ENCODE peak calls at places on chromosomes 7 and 10, in ten cellular contexts. One of them, this sample, is unnamed.

GRCh38 chr7:47635091-47636090 is 53.5 kb upstream of the TNS3 start:
- DNase-seq in ELR: no peak
- DNase-seq in amniotic stem cell: no peak
- DNase-seq in fibroblast of the aortic adventitia: no peak
- DNase-seq in non-pigmented ciliary epithelial cell: no peak
- DNase-seq in brain microvascular endothelial cell: no peak
- DNase-seq in glutamatergic neuron: peak
- DNase-seq in activated CD4-positive, alpha-beta T cell treated with anti-CD3 and anti-CD28 coated beads, Interleukin-2, amount 50 U/mL, for 4 hours: no peak
- DNase-seq in fibroblast of pulmonary artery: no peak
- DNase-seq in putamen: no peak
- DNase-seq in this sample: no peak

GRCh38 chr7:87316846-87317545 is 28.5 kb upstream of the CROT start:
- DNase-seq in ELR: peak
- DNase-seq in amniotic stem cell: peak
- DNase-seq in fibroblast of the aortic adventitia: peak
- DNase-seq in non-pigmented ciliary epithelial cell: peak
- DNase-seq in brain microvascular endothelial cell: peak
- DNase-seq in glutamatergic neuron: no peak
- DNase-seq in activated CD4-positive, alpha-beta T cell treated with anti-CD3 and anti-CD28 coated beads, Interleukin-2, amount 50 U/mL, for 4 hours: no peak
- DNase-seq in fibroblast of pulmonary artery: peak
- DNase-seq in putamen: no peak
- DNase-seq in this sample: peak

GRCh38 chr7:8197994-8198698 is 63.8 kb downstream of the ICA1 start:
- DNase-seq in ELR: no peak
- DNase-seq in amniotic stem cell: no peak
- DNase-seq in fibroblast of the aortic adventitia: no peak
- DNase-seq in non-pigmented ciliary epithelial cell: no peak
- DNase-seq in brain microvascular endothelial cell: no peak
- DNase-seq in glutamatergic neuron: no peak
- DNase-seq in activated CD4-positive, alpha-beta T cell treated with anti-CD3 and anti-CD28 coated beads, Interleukin-2, amount 50 U/mL, for 4 hours: no peak
- DNase-seq in fibroblast of pulmonary artery: no peak
- DNase-seq in putamen: no peak
- DNase-seq in this sample: no peak

GRCh38 chr7:23680417-23681405 is 712 bp downstream of the FAM221A start:
- DNase-seq in ELR: peak
- DNase-seq in amniotic stem cell: no peak
- DNase-seq in fibroblast of the aortic adventitia: peak
- DNase-seq in non-pigmented ciliary epithelial cell: no peak
- DNase-seq in brain microvascular endothelial cell: peak
- DNase-seq in glutamatergic neuron: peak
- DNase-seq in activated CD4-positive, alpha-beta T cell treated with anti-CD3 and anti-CD28 coated beads, Interleukin-2, amount 50 U/mL, for 4 hours: peak
- DNase-seq in fibroblast of pulmonary artery: peak
- DNase-seq in putamen: peak
- DNase-seq in this sample: no peak

GRCh38 chr10:65751218-65751617 is 1174.6 kb upstream of the LRRTM3 start:
- DNase-seq in ELR: no peak
- DNase-seq in amniotic stem cell: no peak
- DNase-seq in fibroblast of the aortic adventitia: no peak
- DNase-seq in non-pigmented ciliary epithelial cell: no peak
- DNase-seq in brain microvascular endothelial cell: no peak
- DNase-seq in glutamatergic neuron: no peak
- DNase-seq in activated CD4-positive, alpha-beta T cell treated with anti-CD3 and anti-CD28 coated beads, Interleukin-2, amount 50 U/mL, for 4 hours: no peak
- DNase-seq in fibroblast of pulmonary artery: no peak
- DNase-seq in putamen: no peak
- DNase-seq in this sample: no peak

GRCh38 chr10:82176571-82176970 is 301.6 kb downstream of the NRG3 start:
- DNase-seq in ELR: no peak
- DNase-seq in amniotic stem cell: no peak
- DNase-seq in fibroblast of the aortic adventitia: no peak
- DNase-seq in non-pigmented ciliary epithelial cell: no peak
- DNase-seq in brain microvascular endothelial cell: no peak
- DNase-seq in glutamatergic neuron: no peak
- DNase-seq in activated CD4-positive, alpha-beta T cell treated with anti-CD3 and anti-CD28 coated beads, Interleukin-2, amount 50 U/mL, for 4 hours: no peak
- DNase-seq in fibroblast of pulmonary artery: no peak
- DNase-seq in putamen: no peak
- DNase-seq in this sample: no peak

GRCh38 chr10:90740265-90740664 is 117.6 kb downstream of the HTR7 start:
- DNase-seq in ELR: no peak
- DNase-seq in amniotic stem cell: no peak
- DNase-seq in fibroblast of the aortic adventitia: no peak
- DNase-seq in non-pigmented ciliary epithelial cell: no peak
- DNase-seq in brain microvascular endothelial cell: no peak
- DNase-seq in glutamatergic neuron: no peak
- DNase-seq in activated CD4-positive, alpha-beta T cell treated with anti-CD3 and anti-CD28 coated beads, Interleukin-2, amount 50 U/mL, for 4 hours: no peak
- DNase-seq in fibroblast of pulmonary artery: no peak
- DNase-seq in putamen: no peak
- DNase-seq in this sample: no peak

GRCh38 chr7:155764432-155764798 is 47.8 kb downstream of the SHH start:
- DNase-seq in ELR: no peak
- DNase-seq in amniotic stem cell: no peak
- DNase-seq in fibroblast of the aortic adventitia: no peak
- DNase-seq in non-pigmented ciliary epithelial cell: no peak
- DNase-seq in brain microvascular endothelial cell: no peak
- DNase-seq in glutamatergic neuron: peak
- DNase-seq in activated CD4-positive, alpha-beta T cell treated with anti-CD3 and anti-CD28 coated beads, Interleukin-2, amount 50 U/mL, for 4 hours: no peak
- DNase-seq in fibroblast of pulmonary artery: no peak
- DNase-seq in putamen: no peak
- DNase-seq in this sample: no peak

GRCh38 chr7:37549542-37549941 is 100.9 kb upstream of the ELMO1 start:
- DNase-seq in ELR: no peak
- DNase-seq in amniotic stem cell: no peak
- DNase-seq in fibroblast of the aortic adventitia: no peak
- DNase-seq in non-pigmented ciliary epithelial cell: no peak
- DNase-seq in brain microvascular endothelial cell: no peak
- DNase-seq in glutamatergic neuron: no peak
- DNase-seq in activated CD4-positive, alpha-beta T cell treated with anti-CD3 and anti-CD28 coated beads, Interleukin-2, amount 50 U/mL, for 4 hours: no peak
- DNase-seq in fibroblast of pulmonary artery: no peak
- DNase-seq in putamen: no peak
- DNase-seq in this sample: no peak

GRCh38 chr10:4781955-4782354 is 44.1 kb upstream of the AKR1E2 start:
- DNase-seq in ELR: no peak
- DNase-seq in amniotic stem cell: no peak
- DNase-seq in fibroblast of the aortic adventitia: no peak
- DNase-seq in non-pigmented ciliary epithelial cell: no peak
- DNase-seq in brain microvascular endothelial cell: no peak
- DNase-seq in glutamatergic neuron: no peak
- DNase-seq in activated CD4-positive, alpha-beta T cell treated with anti-CD3 and anti-CD28 coated beads, Interleukin-2, amount 50 U/mL, for 4 hours: no peak
- DNase-seq in fibroblast of pulmonary artery: peak
- DNase-seq in putamen: no peak
- DNase-seq in this sample: no peak

GRCh38 chr7:41038211-41038610 is 664.7 kb downstream of the INHBA start:
- DNase-seq in ELR: no peak
- DNase-seq in amniotic stem cell: no peak
- DNase-seq in fibroblast of the aortic adventitia: no peak
- DNase-seq in non-pigmented ciliary epithelial cell: no peak
- DNase-seq in brain microvascular endothelial cell: no peak
- DNase-seq in glutamatergic neuron: no peak
- DNase-seq in activated CD4-positive, alpha-beta T cell treated with anti-CD3 and anti-CD28 coated beads, Interleukin-2, amount 50 U/mL, for 4 hours: no peak
- DNase-seq in fibroblast of pulmonary artery: no peak
- DNase-seq in putamen: no peak
- DNase-seq in this sample: no peak

GRCh38 chr7:107816053-107816566 is 13.1 kb upstream of the SLC26A3 start:
- DNase-seq in ELR: no peak
- DNase-seq in amniotic stem cell: no peak
- DNase-seq in fibroblast of the aortic adventitia: peak
- DNase-seq in non-pigmented ciliary epithelial cell: no peak
- DNase-seq in brain microvascular endothelial cell: peak
- DNase-seq in glutamatergic neuron: no peak
- DNase-seq in activated CD4-positive, alpha-beta T cell treated with anti-CD3 and anti-CD28 coated beads, Interleukin-2, amount 50 U/mL, for 4 hours: no peak
- DNase-seq in fibroblast of pulmonary artery: peak
- DNase-seq in putamen: no peak
- DNase-seq in this sample: no peak

GRCh38 chr7:64947252-64948000 is 43.4 kb downstream of the ZNF117 start:
- DNase-seq in ELR: no peak
- DNase-seq in amniotic stem cell: no peak
- DNase-seq in fibroblast of the aortic adventitia: no peak
- DNase-seq in non-pigmented ciliary epithelial cell: no peak
- DNase-seq in brain microvascular endothelial cell: no peak
- DNase-seq in glutamatergic neuron: peak
- DNase-seq in activated CD4-positive, alpha-beta T cell treated with anti-CD3 and anti-CD28 coated beads, Interleukin-2, amount 50 U/mL, for 4 hours: no peak
- DNase-seq in fibroblast of pulmonary artery: no peak
- DNase-seq in putamen: no peak
- DNase-seq in this sample: no peak

GRCh38 chr7:33774762-33775523 is 130.4 kb upstream of the BMPER start:
- DNase-seq in ELR: no peak
- DNase-seq in amniotic stem cell: no peak
- DNase-seq in fibroblast of the aortic adventitia: peak
- DNase-seq in non-pigmented ciliary epithelial cell: peak
- DNase-seq in brain microvascular endothelial cell: peak
- DNase-seq in glutamatergic neuron: no peak
- DNase-seq in activated CD4-positive, alpha-beta T cell treated with anti-CD3 and anti-CD28 coated beads, Interleukin-2, amount 50 U/mL, for 4 hours: no peak
- DNase-seq in fibroblast of pulmonary artery: peak
- DNase-seq in putamen: no peak
- DNase-seq in this sample: no peak

GRCh38 chr10:69403519-69403918 is 13.2 kb downstream of the TACR2 start:
- DNase-seq in ELR: peak
- DNase-seq in amniotic stem cell: peak
- DNase-seq in fibroblast of the aortic adventitia: peak
- DNase-seq in non-pigmented ciliary epithelial cell: peak
- DNase-seq in brain microvascular endothelial cell: peak
- DNase-seq in glutamatergic neuron: no peak
- DNase-seq in activated CD4-positive, alpha-beta T cell treated with anti-CD3 and anti-CD28 coated beads, Interleukin-2, amount 50 U/mL, for 4 hours: no peak
- DNase-seq in fibroblast of pulmonary artery: peak
- DNase-seq in putamen: no peak
- DNase-seq in this sample: no peak

GRCh38 chr7:49333180-49333881 is 409.0 kb downstream of the CDC14C start:
- DNase-seq in ELR: no peak
- DNase-seq in amniotic stem cell: no peak
- DNase-seq in fibroblast of the aortic adventitia: no peak
- DNase-seq in non-pigmented ciliary epithelial cell: no peak
- DNase-seq in brain microvascular endothelial cell: no peak
- DNase-seq in glutamatergic neuron: no peak
- DNase-seq in activated CD4-positive, alpha-beta T cell treated with anti-CD3 and anti-CD28 coated beads, Interleukin-2, amount 50 U/mL, for 4 hours: no peak
- DNase-seq in fibroblast of pulmonary artery: no peak
- DNase-seq in putamen: no peak
- DNase-seq in this sample: no peak

GRCh38 chr7:11847336-11847735 is 15.3 kb upstream of the THSD7A start:
- DNase-seq in ELR: peak
- DNase-seq in amniotic stem cell: no peak
- DNase-seq in fibroblast of the aortic adventitia: no peak
- DNase-seq in non-pigmented ciliary epithelial cell: no peak
- DNase-seq in brain microvascular endothelial cell: no peak
- DNase-seq in glutamatergic neuron: no peak
- DNase-seq in activated CD4-positive, alpha-beta T cell treated with anti-CD3 and anti-CD28 coated beads, Interleukin-2, amount 50 U/mL, for 4 hours: no peak
- DNase-seq in fibroblast of pulmonary artery: peak
- DNase-seq in putamen: no peak
- DNase-seq in this sample: no peak

GRCh38 chr7:71612011-71612410 is 480.1 kb downstream of the GALNT17 start:
- DNase-seq in ELR: no peak
- DNase-seq in amniotic stem cell: no peak
- DNase-seq in fibroblast of the aortic adventitia: no peak
- DNase-seq in non-pigmented ciliary epithelial cell: no peak
- DNase-seq in brain microvascular endothelial cell: no peak
- DNase-seq in glutamatergic neuron: no peak
- DNase-seq in activated CD4-positive, alpha-beta T cell treated with anti-CD3 and anti-CD28 coated beads, Interleukin-2, amount 50 U/mL, for 4 hours: no peak
- DNase-seq in fibroblast of pulmonary artery: no peak
- DNase-seq in putamen: no peak
- DNase-seq in this sample: no peak

GRCh38 chr10:13810536-13810935 is 223.8 kb downstream of the PRPF18 start:
- DNase-seq in ELR: no peak
- DNase-seq in amniotic stem cell: no peak
- DNase-seq in fibroblast of the aortic adventitia: no peak
- DNase-seq in non-pigmented ciliary epithelial cell: no peak
- DNase-seq in brain microvascular endothelial cell: no peak
- DNase-seq in glutamatergic neuron: no peak
- DNase-seq in activated CD4-positive, alpha-beta T cell treated with anti-CD3 and anti-CD28 coated beads, Interleukin-2, amount 50 U/mL, for 4 hours: no peak
- DNase-seq in fibroblast of pulmonary artery: no peak
- DNase-seq in putamen: no peak
- DNase-seq in this sample: no peak

GRCh38 chr10:31604141-31604540 is 285.1 kb downstream of the ZEB1 start:
- DNase-seq in ELR: peak
- DNase-seq in amniotic stem cell: no peak
- DNase-seq in fibroblast of the aortic adventitia: peak
- DNase-seq in non-pigmented ciliary epithelial cell: no peak
- DNase-seq in brain microvascular endothelial cell: no peak
- DNase-seq in glutamatergic neuron: no peak
- DNase-seq in activated CD4-positive, alpha-beta T cell treated with anti-CD3 and anti-CD28 coated beads, Interleukin-2, amount 50 U/mL, for 4 hours: no peak
- DNase-seq in fibroblast of pulmonary artery: no peak
- DNase-seq in putamen: no peak
- DNase-seq in this sample: no peak

GRCh38 chr7:116585392-116585791 is 60.6 kb downstream of the CAV1 start:
- DNase-seq in ELR: no peak
- DNase-seq in amniotic stem cell: no peak
- DNase-seq in fibroblast of the aortic adventitia: no peak
- DNase-seq in non-pigmented ciliary epithelial cell: no peak
- DNase-seq in brain microvascular endothelial cell: no peak
- DNase-seq in glutamatergic neuron: no peak
- DNase-seq in activated CD4-positive, alpha-beta T cell treated with anti-CD3 and anti-CD28 coated beads, Interleukin-2, amount 50 U/mL, for 4 hours: no peak
- DNase-seq in fibroblast of pulmonary artery: no peak
- DNase-seq in putamen: no peak
- DNase-seq in this sample: no peak

GRCh38 chr10:26486304-26486703 is 48.2 kb downstream of the APBB1IP start:
- DNase-seq in ELR: peak
- DNase-seq in amniotic stem cell: peak
- DNase-seq in fibroblast of the aortic adventitia: peak
- DNase-seq in non-pigmented ciliary epithelial cell: peak
- DNase-seq in brain microvascular endothelial cell: peak
- DNase-seq in glutamatergic neuron: no peak
- DNase-seq in activated CD4-positive, alpha-beta T cell treated with anti-CD3 and anti-CD28 coated beads, Interleukin-2, amount 50 U/mL, for 4 hours: no peak
- DNase-seq in fibroblast of pulmonary artery: peak
- DNase-seq in putamen: no peak
- DNase-seq in this sample: peak

This sample was measured in BJ.